ENCODE peak calls at places on chromosome 11, in five cellular contexts. One of them, this sample, is unnamed.

GRCh38 chr11:48141475-48142100 is 75.0 kb upstream of the OR4B1 start:
- DNase-seq in H9: no peak
- DNase-seq in trophoblast cell: no peak
- DNase-seq in mesenchymal stem cell: peak
- DNase-seq in H1: no peak
- DNase-seq in this sample: no peak

GRCh38 chr11:86477495-86478155 is 102.9 kb downstream of the CCDC81 start:
- DNase-seq in H9: no peak
- DNase-seq in trophoblast cell: no peak
- DNase-seq in mesenchymal stem cell: peak
- DNase-seq in H1: no peak
- DNase-seq in this sample: no peak

GRCh38 chr11:119585038-119585666 is 143.8 kb downstream of the NECTIN1 start:
- DNase-seq in H9: peak
- DNase-seq in trophoblast cell: no peak
- DNase-seq in mesenchymal stem cell: no peak
- DNase-seq in H1: peak
- DNase-seq in this sample: peak

GRCh38 chr11:94638278-94638901 is 71.2 kb downstream of the PIWIL4 start:
- DNase-seq in H9: no peak
- DNase-seq in trophoblast cell: peak
- DNase-seq in mesenchymal stem cell: peak
- DNase-seq in H1: peak
- DNase-seq in this sample: no peak

GRCh38 chr11:57427692-57428082 is 766 bp upstream of the SLC43A3 start:
- DNase-seq in H9: no peak
- DNase-seq in trophoblast cell: no peak
- DNase-seq in mesenchymal stem cell: no peak
- DNase-seq in H1: no peak
- DNase-seq in this sample: no peak

GRCh38 chr11:60485987-60486386 is 6.6 kb upstream of the MS4A12 start:
- DNase-seq in H9: peak
- DNase-seq in trophoblast cell: peak
- DNase-seq in mesenchymal stem cell: peak
- DNase-seq in H1: peak
- DNase-seq in this sample: peak

GRCh38 chr11:128522943-128523518 is 64.3 kb downstream of the ETS1 start:
- DNase-seq in H9: no peak
- DNase-seq in trophoblast cell: no peak
- DNase-seq in mesenchymal stem cell: peak
- DNase-seq in H1: no peak
- DNase-seq in this sample: no peak

GRCh38 chr11:76162336-76163288 is 43.7 kb downstream of the WNT11 start:
- DNase-seq in H9: no peak
- DNase-seq in trophoblast cell: no peak
- DNase-seq in mesenchymal stem cell: no peak
- DNase-seq in H1: no peak
- DNase-seq in this sample: no peak

GRCh38 chr11:114291381-114291780 is 4.8 kb upstream of the NNMT start:
- DNase-seq in H9: no peak
- DNase-seq in trophoblast cell: peak
- DNase-seq in mesenchymal stem cell: peak
- DNase-seq in H1: no peak
- DNase-seq in this sample: no peak

GRCh38 chr11:132895340-132895739 is 637.0 kb downstream of the OPCML start:
- DNase-seq in H9: no peak
- DNase-seq in trophoblast cell: no peak
- DNase-seq in mesenchymal stem cell: no peak
- DNase-seq in H1: no peak
- DNase-seq in this sample: no peak

GRCh38 chr11:32960553-32961164 is 55.0 kb upstream of the DEPDC7 start:
- DNase-seq in H9: no peak
- DNase-seq in trophoblast cell: no peak
- DNase-seq in mesenchymal stem cell: peak
- DNase-seq in H1: no peak
- DNase-seq in this sample: peak

GRCh38 chr11:67652965-67653845 is 2.7 kb upstream of the ACY3 start:
- DNase-seq in H9: no peak
- DNase-seq in trophoblast cell: no peak
- DNase-seq in mesenchymal stem cell: no peak
- DNase-seq in H1: no peak
- DNase-seq in this sample: no peak

GRCh38 chr11:79390477-79390876 is 50.4 kb downstream of the TENM4 start:
- DNase-seq in H9: no peak
- DNase-seq in trophoblast cell: no peak
- DNase-seq in mesenchymal stem cell: no peak
- DNase-seq in H1: no peak
- DNase-seq in this sample: no peak

DNA sequence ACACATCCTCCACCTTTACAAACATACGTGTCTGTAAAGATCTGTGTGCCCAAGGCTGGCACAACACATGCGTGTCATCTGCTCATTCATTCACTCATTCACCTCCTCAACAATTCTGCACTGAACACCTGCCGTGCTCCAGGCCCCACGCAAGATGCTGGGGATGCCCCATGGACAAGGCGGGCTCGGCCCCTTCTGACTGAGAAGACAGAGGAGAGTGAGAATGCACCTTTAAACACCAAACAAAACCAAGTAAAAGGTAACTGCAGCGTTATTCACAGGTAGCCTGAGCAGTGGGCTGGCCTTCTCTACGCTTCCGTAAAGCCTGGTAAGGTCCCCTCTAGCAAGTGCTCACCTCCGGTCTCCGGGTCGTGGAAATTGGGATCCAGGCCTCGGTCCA is 142.8 kb downstream of the SHANK2 start:
- DNase-seq in H9: no peak
- DNase-seq in trophoblast cell: no peak
- DNase-seq in mesenchymal stem cell: no peak
- DNase-seq in H1: no peak
- DNase-seq in this sample: no peak
- H2BK12ac ChIP-seq in H9: no peak
- H2BK12ac ChIP-seq in trophoblast cell: no peak
- H2BK12ac ChIP-seq in mesenchymal stem cell: no peak
- H2BK12ac ChIP-seq in H1: no peak
- H2BK12ac ChIP-seq in this sample: no peak

GRCh38 chr11:118001494-118001971 is 15.3 kb downstream of the IL10RA start:
- DNase-seq in H9: no peak
- DNase-seq in trophoblast cell: no peak
- DNase-seq in mesenchymal stem cell: no peak
- DNase-seq in H1: no peak
- DNase-seq in this sample: no peak
- H2BK12ac ChIP-seq in H9: no peak
- H2BK12ac ChIP-seq in trophoblast cell: no peak
- H2BK12ac ChIP-seq in mesenchymal stem cell: no peak
- H2BK12ac ChIP-seq in H1: no peak
- H2BK12ac ChIP-seq in this sample: no peak

DNA sequence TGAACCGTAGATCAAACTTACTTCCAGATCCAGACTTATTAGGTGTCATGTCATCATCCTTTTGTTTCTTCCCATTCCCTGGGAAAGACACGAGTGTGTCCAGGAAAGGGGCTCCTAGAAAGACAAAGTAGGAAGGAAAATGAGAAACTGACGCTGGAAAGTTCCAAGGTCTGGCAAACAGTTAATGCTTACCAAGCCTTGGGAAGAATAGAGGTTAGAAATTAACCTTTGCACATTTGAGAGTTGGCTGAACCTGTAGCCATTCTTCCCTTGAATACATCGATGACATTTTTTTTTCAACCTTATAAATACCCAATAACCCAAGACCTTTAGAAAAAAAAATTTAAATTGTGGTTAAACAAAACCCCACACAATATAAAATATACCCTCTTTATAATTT is 77.3 kb downstream of the TRAF6 start:
- DNase-seq in H9: no peak
- DNase-seq in trophoblast cell: no peak
- DNase-seq in mesenchymal stem cell: no peak
- DNase-seq in H1: no peak
- DNase-seq in this sample: no peak
- H2BK12ac ChIP-seq in H9: no peak
- H2BK12ac ChIP-seq in trophoblast cell: peak
- H2BK12ac ChIP-seq in mesenchymal stem cell: no peak
- H2BK12ac ChIP-seq in H1: no peak
- H2BK12ac ChIP-seq in this sample: no peak

DNA sequence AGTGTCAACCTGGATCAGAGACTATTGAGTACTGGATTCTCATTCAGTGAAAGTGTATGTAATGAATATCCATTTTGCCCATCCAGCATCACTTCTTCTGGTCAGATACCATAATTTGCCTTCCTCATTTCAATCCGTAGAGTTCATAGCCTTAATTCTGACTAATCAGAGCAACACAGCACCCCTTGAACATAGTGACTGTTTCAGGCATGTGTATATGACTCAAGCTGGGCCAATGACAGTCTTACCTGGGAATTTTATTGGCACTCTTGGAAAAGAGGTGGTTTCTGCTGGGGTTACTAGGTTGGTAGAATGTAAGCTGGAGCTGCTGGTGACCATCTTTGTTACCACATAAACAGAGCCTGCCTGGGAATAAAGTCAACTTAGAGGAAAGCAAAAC is 32.5 kb upstream of the IPO7 start:
- DNase-seq in H9: no peak
- DNase-seq in trophoblast cell: peak
- DNase-seq in mesenchymal stem cell: peak
- DNase-seq in H1: no peak
- DNase-seq in this sample: no peak
- H2BK12ac ChIP-seq in H9: no peak
- H2BK12ac ChIP-seq in trophoblast cell: no peak
- H2BK12ac ChIP-seq in mesenchymal stem cell: no peak
- H2BK12ac ChIP-seq in H1: no peak
- H2BK12ac ChIP-seq in this sample: no peak

GRCh38 chr11:2460540-2461252 is 15.9 kb downstream of the KCNQ1 start:
- DNase-seq in H9: no peak
- DNase-seq in trophoblast cell: no peak
- DNase-seq in mesenchymal stem cell: no peak
- DNase-seq in H1: peak
- DNase-seq in this sample: no peak

GRCh38 chr11:2458321-2458720 is 13.5 kb downstream of the KCNQ1 start:
- DNase-seq in H9: no peak
- DNase-seq in trophoblast cell: no peak
- DNase-seq in mesenchymal stem cell: no peak
- DNase-seq in H1: no peak
- DNase-seq in this sample: no peak

GRCh38 chr11:2459016-2459725 is 14.4 kb downstream of the KCNQ1 start:
- DNase-seq in H9: no peak
- DNase-seq in trophoblast cell: no peak
- DNase-seq in mesenchymal stem cell: no peak
- DNase-seq in H1: no peak
- DNase-seq in this sample: no peak

GRCh38 chr11:2461253-2462091 is 16.7 kb downstream of the KCNQ1 start:
- DNase-seq in H9: no peak
- DNase-seq in trophoblast cell: no peak
- DNase-seq in mesenchymal stem cell: no peak
- DNase-seq in H1: no peak
- DNase-seq in this sample: no peak

DNA sequence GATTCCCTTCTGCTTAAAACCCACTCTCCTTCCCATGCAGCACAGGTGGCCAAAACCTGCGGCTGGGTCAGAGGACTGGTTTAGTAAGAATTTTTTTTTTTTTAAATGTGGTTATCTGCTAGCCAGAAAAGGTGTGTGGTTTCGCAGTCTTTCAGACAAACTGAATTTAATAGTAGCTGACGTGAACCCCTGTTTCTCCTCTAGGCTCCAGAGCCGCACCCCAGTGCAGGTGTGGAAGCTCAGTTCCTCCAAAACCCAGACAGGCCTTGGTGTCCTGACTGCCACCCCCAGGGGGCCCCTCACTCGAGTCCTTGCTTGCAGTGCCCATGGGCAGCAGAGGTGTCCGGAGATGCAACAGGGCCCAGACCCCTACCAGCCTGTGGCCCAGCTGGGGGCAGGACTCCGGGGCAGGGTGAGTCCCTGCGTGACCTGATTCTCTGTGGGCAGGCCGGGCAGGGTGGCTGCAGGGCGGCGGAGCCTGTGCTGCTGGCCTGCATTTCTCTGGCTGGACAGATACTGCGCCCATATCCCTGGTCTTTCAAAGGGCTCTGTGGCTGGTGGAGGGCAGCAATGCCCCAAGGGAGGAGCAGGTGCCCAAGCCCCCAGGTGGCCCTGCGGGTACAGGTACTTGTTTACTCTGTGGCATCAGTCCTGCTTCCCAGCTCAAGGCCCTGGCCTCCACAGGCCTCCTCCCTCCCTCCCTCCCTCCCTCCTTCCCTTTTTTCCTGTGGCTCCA is 15.2 kb downstream of the KCNQ1 start:
- DNase-seq in H9: no peak
- DNase-seq in trophoblast cell: no peak
- DNase-seq in mesenchymal stem cell: no peak
- DNase-seq in H1: no peak
- DNase-seq in this sample: no peak
- H2BK12ac ChIP-seq in H9: no peak
- H2BK12ac ChIP-seq in trophoblast cell: no peak
- H2BK12ac ChIP-seq in mesenchymal stem cell: no peak
- H2BK12ac ChIP-seq in H1: no peak
- H2BK12ac ChIP-seq in this sample: no peak

GRCh38 chr11:18196532-18196931 is 23.9 kb downstream of the MRGPRX4 start:
- DNase-seq in H9: no peak
- DNase-seq in trophoblast cell: no peak
- DNase-seq in mesenchymal stem cell: no peak
- DNase-seq in H1: no peak
- DNase-seq in this sample: no peak
- H2BK12ac ChIP-seq in H9: no peak
- H2BK12ac ChIP-seq in trophoblast cell: no peak
- H2BK12ac ChIP-seq in mesenchymal stem cell: no peak
- H2BK12ac ChIP-seq in H1: no peak
- H2BK12ac ChIP-seq in this sample: no peak

DNA sequence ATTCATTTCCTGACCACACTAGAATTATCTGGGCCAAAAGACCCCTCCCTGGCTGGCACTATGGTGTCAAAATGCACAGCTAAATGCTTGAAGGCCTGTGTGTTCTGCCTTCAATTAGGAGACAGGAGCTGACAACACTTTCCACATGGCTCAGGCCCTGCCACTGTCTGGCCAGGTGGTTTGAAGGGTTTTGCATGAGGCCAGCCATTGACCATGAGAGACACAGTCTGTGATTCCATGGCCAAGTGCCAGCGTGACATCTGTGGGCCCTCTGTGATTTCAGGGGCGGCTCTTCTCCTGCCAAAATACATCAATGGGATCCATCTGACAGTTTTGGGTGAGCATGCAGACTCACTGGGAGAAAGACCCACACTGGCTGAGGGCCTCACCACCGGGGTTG is 20.8 kb upstream of the NAV2 start:
- DNase-seq in H9: no peak
- DNase-seq in trophoblast cell: no peak
- DNase-seq in mesenchymal stem cell: no peak
- DNase-seq in H1: no peak
- DNase-seq in this sample: no peak
- H2BK12ac ChIP-seq in H9: no peak
- H2BK12ac ChIP-seq in trophoblast cell: no peak
- H2BK12ac ChIP-seq in mesenchymal stem cell: no peak
- H2BK12ac ChIP-seq in H1: no peak
- H2BK12ac ChIP-seq in this sample: no peak

This sample was measured in neuronal stem cell.